ENCODE peak calls at places on chromosomes 4 and X, in four cellular contexts. B is CD8-positive, alpha-beta T cell; Q is AG10803; T is Calu3. O is an unnamed sample.

GRCh38 chr4:94548571-94548970 is 96.8 kb downstream of the PDLIM5 start:
- DNase-seq in B (no peak), Q (peak; percentile 74), T (peak; percentile 51), O (no peak)

GRCh38 chrX:104310084-104310483 is 55.4 kb upstream of the ESX1 start:
- DNase-seq in B (no peak), Q (peak; percentile 41), T (no peak), O (no peak)

GRCh38 chr4:7971159-7971631 is 31.5 kb upstream of the AFAP1 start:
- DNase-seq in B (no peak), Q (no peak), T (no peak), O (no peak)

GRCh38 chr4:146246381-146246780 is 32.0 kb downstream of the REELD1 start:
- DNase-seq in B (no peak), Q (no peak), T (no peak), O (no peak)

GRCh38 chr4:76547167-76547760 is 112.2 kb downstream of the SHROOM3 start:
- DNase-seq in B (no peak), Q (peak; percentile 75), T (no peak), O (no peak)

GRCh38 chr4:108114503-108114902 is 54.2 kb downstream of the LEF1 start:
- DNase-seq in B (no peak), Q (no peak), T (no peak), O (no peak)

GRCh38 chr4:73867783-73868182 is 1.4 kb upstream of the CXCL1 start:
- DNase-seq in B (no peak), Q (no peak), T (peak; percentile 53), O (no peak)

GRCh38 chr4:38086515-38087226 is 126.5 kb downstream of the PTTG2 start:
- DNase-seq in B (no peak), Q (no peak), T (no peak), O (no peak)

GRCh38 chr4:123114915-123115756 is 192.7 kb upstream of the NUDT6 start:
- DNase-seq in B (no peak), Q (no peak), T (no peak), O (no peak)

GRCh38 chr4:186760576-186760975 is 36.9 kb upstream of the FAT1 start:
- DNase-seq in B (no peak), Q (peak; percentile 96), T (no peak), O (no peak)

GRCh38 chr4:35151816-35152572 is 1092.3 kb downstream of the ARAP2 start:
- DNase-seq in B (no peak), Q (no peak), T (no peak), O (peak; percentile 52)

GRCh38 chr4:93646225-93646930 is 182.2 kb upstream of the ATOH1 start:
- DNase-seq in B (no peak), Q (no peak), T (no peak), O (no peak)

GRCh38 chrX:112941209-112941788 is 100.7 kb upstream of the AMOT start:
- DNase-seq in B (no peak), Q (peak; percentile 2), T (peak; percentile 28), O (no peak)

GRCh38 chr4:71932941-71933340 is 98.9 kb upstream of the NPFFR2 start:
- DNase-seq in B (no peak), Q (peak; percentile 4), T (no peak), O (no peak)

GRCh38 chr4:91837608-91838029 is 466.1 kb upstream of the GRID2 start:
- DNase-seq in B (no peak), Q (no peak), T (no peak), O (no peak)

GRCh38 chrX:13194291-13195103 is 125.4 kb downstream of the ATXN3L start:
- DNase-seq in B (no peak), Q (peak; percentile 17), T (no peak), O (no peak)

GRCh38 chr4:152357206-152357605 is 178.7 kb downstream of the FBXW7 start:
- DNase-seq in B (no peak), Q (peak; percentile 50), T (no peak), O (no peak)

GRCh38 chr4:124738994-124739393 is 26.5 kb upstream of the ANKRD50 start:
- DNase-seq in B (no peak), Q (no peak), T (no peak), O (no peak)

GRCh38 chr4:10832989-10833635 is 148.5 kb upstream of the CLNK start:
- DNase-seq in B (no peak), Q (no peak), T (no peak), O (no peak)

GRCh38 chrX:113548308-113549015 is 707.8 kb upstream of the AMOT start:
- DNase-seq in B (no peak), Q (no peak), T (no peak), O (no peak)

GRCh38 chr4:26150948-26151347 is 169.9 kb upstream of the RBPJ start:
- DNase-seq in B (no peak), Q (no peak), T (no peak), O (no peak)
- TF ChIP-seq CTCF in B (no peak), Q (no peak), T (no peak), O (no peak)

DNA sequence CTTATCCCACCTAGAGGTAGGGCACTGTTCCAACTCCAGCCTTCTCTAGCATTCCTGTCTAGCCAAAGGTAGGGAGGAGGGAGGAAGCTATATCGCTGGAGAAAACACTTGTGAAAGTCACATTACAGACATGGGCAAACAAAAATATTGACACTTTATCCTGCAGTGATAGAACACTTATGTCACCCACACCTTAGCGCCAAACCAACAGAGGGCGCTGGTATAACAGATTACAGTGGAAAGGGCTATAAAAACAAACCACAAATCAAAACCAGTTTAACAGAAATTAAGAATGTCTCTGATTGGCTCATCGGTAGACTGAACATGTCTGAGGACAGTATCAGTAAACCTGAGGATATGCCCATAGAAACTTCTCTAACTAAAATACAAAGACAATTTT is 451.3 kb downstream of the TLL1 start:
- DNase-seq in B (no peak), Q (no peak), T (peak; percentile 50), O (peak; percentile 44)
- TF ChIP-seq CTCF in B (no peak), Q (no peak), T (peak; percentile 13), O (peak; percentile 50)

GRCh38 chr4:44760142-44760898 is 34.0 kb upstream of the GNPDA2 start:
- DNase-seq in B (no peak), Q (peak; percentile 44), T (peak; percentile 9), O (peak; percentile 15)
- TF ChIP-seq CTCF in B (peak; percentile 72), Q (peak; percentile 60), T (peak; percentile 24), O (peak; percentile 78)

GRCh38 chrX:81280148-81280547 is 78.2 kb downstream of the SH3BGRL start:
- DNase-seq in B (no peak), Q (no peak), T (no peak), O (peak; percentile 3)
- TF ChIP-seq CTCF in B (no peak), Q (no peak), T (no peak), O (peak; percentile 25)

GRCh38 chr4:3341760-3342159 is 48.9 kb downstream of the RGS12 start:
- DNase-seq in B (no peak), Q (no peak), T (no peak), O (no peak)

GRCh38 chr4:3340038-3340702 is 47.3 kb downstream of the RGS12 start:
- DNase-seq in B (no peak), Q (no peak), T (no peak), O (no peak)

GRCh38 chr4:3339566-3339965 is 46.7 kb downstream of the RGS12 start:
- DNase-seq in B (no peak), Q (no peak), T (no peak), O (no peak)

GRCh38 chr4:3342182-3342854 is 49.5 kb downstream of the RGS12 start:
- DNase-seq in B (no peak), Q (peak; percentile 51), T (no peak), O (no peak)

DNA sequence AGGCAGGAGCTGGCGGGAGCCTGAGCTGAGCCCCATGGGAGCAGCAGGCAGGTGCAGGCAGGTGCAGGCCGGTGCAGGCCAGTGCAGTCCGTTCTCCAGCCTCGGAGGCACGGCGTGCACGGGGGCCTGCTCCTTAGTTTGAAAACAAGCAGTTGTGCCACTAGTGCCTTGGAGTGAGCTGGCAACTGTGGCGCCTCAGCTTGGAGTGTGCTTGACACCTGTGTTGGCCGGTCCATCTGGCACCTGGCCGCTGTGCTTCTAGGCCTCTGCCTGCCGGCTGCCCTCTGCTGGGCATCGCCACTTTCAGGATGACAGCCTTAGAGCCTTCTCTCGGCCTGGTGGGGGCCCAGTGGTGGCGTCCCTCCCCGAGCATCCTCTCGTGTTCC is 47.9 kb downstream of the RGS12 start:
- DNase-seq in B (no peak), Q (no peak), T (no peak), O (no peak)
- TF ChIP-seq CTCF in B (no peak), Q (no peak), T (no peak), O (no peak)